ENCODE peak calls at places on chromosomes 11 and 22, in eight cellular contexts. One of them, this sample, is unnamed.

GRCh38 chr11:59144096-59144495 is 1.4 kb downstream of the FAM111A start:
- DNase-seq in AG04450: no peak
- DNase-seq in NB4: peak
- DNase-seq in heart right ventricle: no peak
- DNase-seq in fibroblast of villous mesenchyme: no peak
- DNase-seq in upper lobe of left lung: no peak
- DNase-seq in CD8-positive, alpha-beta T cell: no peak
- DNase-seq in Panc1: no peak
- DNase-seq in this sample: no peak

GRCh38 chr11:24588075-24588474 is 91.2 kb downstream of the LUZP2 start:
- DNase-seq in AG04450: no peak
- DNase-seq in NB4: no peak
- DNase-seq in heart right ventricle: no peak
- DNase-seq in fibroblast of villous mesenchyme: no peak
- DNase-seq in upper lobe of left lung: no peak
- DNase-seq in CD8-positive, alpha-beta T cell: no peak
- DNase-seq in Panc1: peak
- DNase-seq in this sample: peak

GRCh38 chr11:35235944-35236666 is 97.1 kb downstream of the CD44 start:
- DNase-seq in AG04450: no peak
- DNase-seq in NB4: no peak
- DNase-seq in heart right ventricle: no peak
- DNase-seq in fibroblast of villous mesenchyme: no peak
- DNase-seq in upper lobe of left lung: no peak
- DNase-seq in CD8-positive, alpha-beta T cell: peak
- DNase-seq in Panc1: no peak
- DNase-seq in this sample: peak

GRCh38 chr22:36332623-36333331 is 55.0 kb downstream of the MYH9 start:
- DNase-seq in AG04450: no peak
- DNase-seq in NB4: peak
- DNase-seq in heart right ventricle: no peak
- DNase-seq in fibroblast of villous mesenchyme: peak
- DNase-seq in upper lobe of left lung: no peak
- DNase-seq in CD8-positive, alpha-beta T cell: peak
- DNase-seq in Panc1: no peak
- DNase-seq in this sample: no peak

GRCh38 chr11:72779495-72780128 is 14.2 kb downstream of the STARD10 start:
- DNase-seq in AG04450: no peak
- DNase-seq in NB4: no peak
- DNase-seq in heart right ventricle: no peak
- DNase-seq in fibroblast of villous mesenchyme: no peak
- DNase-seq in upper lobe of left lung: no peak
- DNase-seq in CD8-positive, alpha-beta T cell: no peak
- DNase-seq in Panc1: no peak
- DNase-seq in this sample: no peak

GRCh38 chr11:18239655-18240054 is 3.1 kb upstream of the SAA4 start:
- DNase-seq in AG04450: no peak
- DNase-seq in NB4: no peak
- DNase-seq in heart right ventricle: no peak
- DNase-seq in fibroblast of villous mesenchyme: no peak
- DNase-seq in upper lobe of left lung: no peak
- DNase-seq in CD8-positive, alpha-beta T cell: no peak
- DNase-seq in Panc1: no peak
- DNase-seq in this sample: no peak

GRCh38 chr11:75697906-75698563 is 19.6 kb upstream of the MOGAT2 start:
- DNase-seq in AG04450: no peak
- DNase-seq in NB4: no peak
- DNase-seq in heart right ventricle: no peak
- DNase-seq in fibroblast of villous mesenchyme: no peak
- DNase-seq in upper lobe of left lung: no peak
- DNase-seq in CD8-positive, alpha-beta T cell: no peak
- DNase-seq in Panc1: no peak
- DNase-seq in this sample: no peak

GRCh38 chr22:49787861-49788260 is 39.8 kb downstream of the BRD1 start:
- DNase-seq in AG04450: no peak
- DNase-seq in NB4: no peak
- DNase-seq in heart right ventricle: no peak
- DNase-seq in fibroblast of villous mesenchyme: no peak
- DNase-seq in upper lobe of left lung: no peak
- DNase-seq in CD8-positive, alpha-beta T cell: no peak
- DNase-seq in Panc1: no peak
- DNase-seq in this sample: no peak

GRCh38 chr22:20196094-20196840 is 45.4 kb upstream of the CCDC188 start:
- DNase-seq in AG04450: no peak
- DNase-seq in NB4: no peak
- DNase-seq in heart right ventricle: no peak
- DNase-seq in fibroblast of villous mesenchyme: no peak
- DNase-seq in upper lobe of left lung: peak
- DNase-seq in CD8-positive, alpha-beta T cell: no peak
- DNase-seq in Panc1: no peak
- DNase-seq in this sample: no peak

GRCh38 chr11:75574698-75575265 is 12.7 kb downstream of the SERPINH1 start:
- DNase-seq in AG04450: no peak
- DNase-seq in NB4: no peak
- DNase-seq in heart right ventricle: no peak
- DNase-seq in fibroblast of villous mesenchyme: no peak
- DNase-seq in upper lobe of left lung: no peak
- DNase-seq in CD8-positive, alpha-beta T cell: no peak
- DNase-seq in Panc1: no peak
- DNase-seq in this sample: no peak

GRCh38 chr22:19203839-19204238 is 25.3 kb upstream of the SLC25A1 start:
- DNase-seq in AG04450: no peak
- DNase-seq in NB4: no peak
- DNase-seq in heart right ventricle: no peak
- DNase-seq in fibroblast of villous mesenchyme: no peak
- DNase-seq in upper lobe of left lung: no peak
- DNase-seq in CD8-positive, alpha-beta T cell: no peak
- DNase-seq in Panc1: no peak
- DNase-seq in this sample: no peak

GRCh38 chr11:46826310-46827044 is 19.6 kb downstream of the CKAP5 start:
- DNase-seq in AG04450: peak
- DNase-seq in NB4: peak
- DNase-seq in heart right ventricle: peak
- DNase-seq in fibroblast of villous mesenchyme: peak
- DNase-seq in upper lobe of left lung: peak
- DNase-seq in CD8-positive, alpha-beta T cell: peak
- DNase-seq in Panc1: no peak
- DNase-seq in this sample: no peak

GRCh38 chr11:44950625-44951472 is at the start of gene TP53I11:
- DNase-seq in AG04450: no peak
- DNase-seq in NB4: peak
- DNase-seq in heart right ventricle: peak
- DNase-seq in fibroblast of villous mesenchyme: peak
- DNase-seq in upper lobe of left lung: peak
- DNase-seq in CD8-positive, alpha-beta T cell: peak
- DNase-seq in Panc1: no peak
- DNase-seq in this sample: no peak

GRCh38 chr22:20864186-20864908 is 5.5 kb downstream of the SNAP29 start:
- DNase-seq in AG04450: no peak
- DNase-seq in NB4: no peak
- DNase-seq in heart right ventricle: no peak
- DNase-seq in fibroblast of villous mesenchyme: peak
- DNase-seq in upper lobe of left lung: no peak
- DNase-seq in CD8-positive, alpha-beta T cell: no peak
- DNase-seq in Panc1: no peak
- DNase-seq in this sample: no peak

GRCh38 chr11:35507688-35508087 is 17.7 kb downstream of the PAMR1 start:
- DNase-seq in AG04450: no peak
- DNase-seq in NB4: no peak
- DNase-seq in heart right ventricle: no peak
- DNase-seq in fibroblast of villous mesenchyme: no peak
- DNase-seq in upper lobe of left lung: no peak
- DNase-seq in CD8-positive, alpha-beta T cell: no peak
- DNase-seq in Panc1: no peak
- DNase-seq in this sample: no peak

GRCh38 chr11:14784230-14784629 is 107.8 kb downstream of the CYP2R1 start:
- DNase-seq in AG04450: no peak
- DNase-seq in NB4: no peak
- DNase-seq in heart right ventricle: no peak
- DNase-seq in fibroblast of villous mesenchyme: no peak
- DNase-seq in upper lobe of left lung: no peak
- DNase-seq in CD8-positive, alpha-beta T cell: no peak
- DNase-seq in Panc1: no peak
- DNase-seq in this sample: no peak

GRCh38 chr22:35538801-35539321 is 1.8 kb upstream of the RASD2 start:
- DNase-seq in AG04450: no peak
- DNase-seq in NB4: peak
- DNase-seq in heart right ventricle: no peak
- DNase-seq in fibroblast of villous mesenchyme: no peak
- DNase-seq in upper lobe of left lung: no peak
- DNase-seq in CD8-positive, alpha-beta T cell: no peak
- DNase-seq in Panc1: no peak
- DNase-seq in this sample: no peak

GRCh38 chr11:68821670-68822069 is 20.0 kb downstream of the CPT1A start:
- DNase-seq in AG04450: no peak
- DNase-seq in NB4: no peak
- DNase-seq in heart right ventricle: no peak
- DNase-seq in fibroblast of villous mesenchyme: no peak
- DNase-seq in upper lobe of left lung: no peak
- DNase-seq in CD8-positive, alpha-beta T cell: no peak
- DNase-seq in Panc1: no peak
- DNase-seq in this sample: no peak
- TF ChIP-seq CTCF in AG04450: peak
- TF ChIP-seq CTCF in NB4: no peak
- TF ChIP-seq CTCF in heart right ventricle: no peak
- TF ChIP-seq CTCF in fibroblast of villous mesenchyme: peak
- TF ChIP-seq CTCF in upper lobe of left lung: no peak
- TF ChIP-seq CTCF in CD8-positive, alpha-beta T cell: no peak
- TF ChIP-seq CTCF in Panc1: no peak
- TF ChIP-seq CTCF in this sample: peak

GRCh38 chr11:100756556-100756955 is 69.5 kb downstream of the ARHGAP42 start:
- DNase-seq in AG04450: no peak
- DNase-seq in NB4: no peak
- DNase-seq in heart right ventricle: no peak
- DNase-seq in fibroblast of villous mesenchyme: peak
- DNase-seq in upper lobe of left lung: no peak
- DNase-seq in CD8-positive, alpha-beta T cell: no peak
- DNase-seq in Panc1: no peak
- DNase-seq in this sample: no peak

GRCh38 chr11:100752371-100753073 is 65.4 kb downstream of the ARHGAP42 start:
- DNase-seq in AG04450: no peak
- DNase-seq in NB4: no peak
- DNase-seq in heart right ventricle: no peak
- DNase-seq in fibroblast of villous mesenchyme: no peak
- DNase-seq in upper lobe of left lung: no peak
- DNase-seq in CD8-positive, alpha-beta T cell: no peak
- DNase-seq in Panc1: no peak
- DNase-seq in this sample: no peak

GRCh38 chr11:100757636-100758035 is 70.5 kb downstream of the ARHGAP42 start:
- DNase-seq in AG04450: no peak
- DNase-seq in NB4: no peak
- DNase-seq in heart right ventricle: no peak
- DNase-seq in fibroblast of villous mesenchyme: no peak
- DNase-seq in upper lobe of left lung: no peak
- DNase-seq in CD8-positive, alpha-beta T cell: no peak
- DNase-seq in Panc1: no peak
- DNase-seq in this sample: no peak

GRCh38 chr11:100753144-100753543 is 66.1 kb downstream of the ARHGAP42 start:
- DNase-seq in AG04450: no peak
- DNase-seq in NB4: no peak
- DNase-seq in heart right ventricle: no peak
- DNase-seq in fibroblast of villous mesenchyme: no peak
- DNase-seq in upper lobe of left lung: no peak
- DNase-seq in CD8-positive, alpha-beta T cell: no peak
- DNase-seq in Panc1: no peak
- DNase-seq in this sample: no peak

DNA sequence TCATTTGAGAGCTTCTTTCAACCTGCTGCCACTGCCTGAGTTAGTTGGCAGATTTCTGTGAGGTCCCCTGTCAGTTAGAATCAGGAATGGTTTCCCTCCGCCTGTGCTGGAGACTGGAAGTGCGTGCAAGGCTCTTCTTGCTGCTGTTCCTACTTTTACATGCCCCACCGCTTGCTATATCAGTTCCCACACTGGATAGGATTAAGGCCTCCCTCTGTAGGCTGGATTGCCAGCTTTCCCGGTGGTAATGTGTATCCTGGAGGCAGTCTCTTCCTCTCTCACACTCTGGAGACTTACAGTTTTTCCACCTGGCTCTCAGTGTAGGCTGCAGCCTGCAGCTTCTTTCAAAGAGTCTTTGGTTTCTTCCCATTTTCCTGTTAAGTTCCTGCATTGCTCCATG is 66.5 kb downstream of the ARHGAP42 start:
- DNase-seq in AG04450: no peak
- DNase-seq in NB4: no peak
- DNase-seq in heart right ventricle: no peak
- DNase-seq in fibroblast of villous mesenchyme: peak
- DNase-seq in upper lobe of left lung: no peak
- DNase-seq in CD8-positive, alpha-beta T cell: no peak
- DNase-seq in Panc1: no peak
- DNase-seq in this sample: no peak
- H3K4me3 ChIP-seq in AG04450: no peak
- H3K4me3 ChIP-seq in NB4: no peak
- H3K4me3 ChIP-seq in heart right ventricle: no peak
- H3K4me3 ChIP-seq in fibroblast of villous mesenchyme: no peak
- H3K4me3 ChIP-seq in upper lobe of left lung: no peak
- H3K4me3 ChIP-seq in CD8-positive, alpha-beta T cell: no peak
- H3K4me3 ChIP-seq in Panc1: no peak
- H3K4me3 ChIP-seq in this sample: no peak

DNA sequence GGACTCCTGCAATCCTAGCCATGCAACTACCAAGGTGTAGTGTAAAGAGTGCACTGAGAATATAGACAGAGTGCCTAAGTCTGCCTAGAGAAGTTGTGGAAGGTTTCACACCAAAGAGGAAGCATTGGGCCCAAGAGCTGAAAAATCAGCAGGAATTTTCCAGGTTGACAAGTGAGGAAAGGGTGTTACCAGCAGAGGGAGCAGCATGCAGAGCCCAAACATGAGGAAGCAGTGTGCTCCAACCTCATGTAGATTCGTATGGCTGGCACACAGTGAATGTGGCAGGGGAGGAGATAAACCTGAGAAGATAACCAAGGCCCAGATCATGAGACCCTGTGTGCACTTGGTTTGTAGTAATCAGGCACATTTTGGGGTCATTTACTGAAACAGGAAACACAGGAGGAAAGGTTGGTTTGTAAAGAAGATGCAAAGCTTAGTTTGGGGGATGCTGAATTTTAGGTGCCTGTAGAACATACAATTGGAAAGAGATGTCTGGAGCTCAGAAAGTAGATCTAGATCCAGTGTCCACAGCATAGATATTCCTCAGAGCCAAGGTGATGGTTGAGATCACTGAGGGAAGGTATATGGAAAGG is 1.7 kb downstream of the HPX start:
- DNase-seq in AG04450: no peak
- DNase-seq in NB4: peak
- DNase-seq in heart right ventricle: peak
- DNase-seq in fibroblast of villous mesenchyme: peak
- DNase-seq in upper lobe of left lung: no peak
- DNase-seq in CD8-positive, alpha-beta T cell: peak
- DNase-seq in Panc1: peak
- DNase-seq in this sample: no peak
- TF ChIP-seq CTCF in AG04450: peak
- TF ChIP-seq CTCF in NB4: peak
- TF ChIP-seq CTCF in heart right ventricle: peak
- TF ChIP-seq CTCF in fibroblast of villous mesenchyme: peak
- TF ChIP-seq CTCF in upper lobe of left lung: peak
- TF ChIP-seq CTCF in CD8-positive, alpha-beta T cell: peak
- TF ChIP-seq CTCF in Panc1: peak
- TF ChIP-seq CTCF in this sample: peak

GRCh38 chr11:117249571-117249970 is 17.1 kb downstream of the RNF214 start:
- DNase-seq in AG04450: no peak
- DNase-seq in NB4: no peak
- DNase-seq in heart right ventricle: no peak
- DNase-seq in fibroblast of villous mesenchyme: no peak
- DNase-seq in upper lobe of left lung: no peak
- DNase-seq in CD8-positive, alpha-beta T cell: no peak
- DNase-seq in Panc1: no peak
- DNase-seq in this sample: no peak

GRCh38 chr11:117248341-117248740 is 15.9 kb downstream of the RNF214 start:
- DNase-seq in AG04450: no peak
- DNase-seq in NB4: no peak
- DNase-seq in heart right ventricle: no peak
- DNase-seq in fibroblast of villous mesenchyme: no peak
- DNase-seq in upper lobe of left lung: no peak
- DNase-seq in CD8-positive, alpha-beta T cell: no peak
- DNase-seq in Panc1: no peak
- DNase-seq in this sample: no peak
- H3K4me3 ChIP-seq in AG04450: no peak
- H3K4me3 ChIP-seq in NB4: no peak
- H3K4me3 ChIP-seq in heart right ventricle: no peak
- H3K4me3 ChIP-seq in fibroblast of villous mesenchyme: no peak
- H3K4me3 ChIP-seq in upper lobe of left lung: no peak
- H3K4me3 ChIP-seq in CD8-positive, alpha-beta T cell: no peak
- H3K4me3 ChIP-seq in Panc1: no peak
- H3K4me3 ChIP-seq in this sample: no peak

This sample was measured in epithelial cell of proximal tubule.